ENCODE peak calls at places on chromosomes 2 and 18, in nine cellular contexts. N, J, D, R, W, E, A, T and L are unnamed samples.

GRCh38 chr2:141714486-141714885 is 416.3 kb downstream of the LRP1B start:
- DNase-seq in N (no peak), J (no peak), D (no peak), R (no peak), W (no peak), E (no peak), A (no peak), T (no peak), L (no peak)

GRCh38 chr2:60555794-60556161 is 2.3 kb upstream of the BCL11A start:
- DNase-seq in N (peak), J (peak), D (no peak), R (no peak), W (no peak), E (no peak), A (peak), T (no peak), L (no peak)

GRCh38 chr18:31649894-31650719 is 34.3 kb downstream of the B4GALT6 start:
- DNase-seq in N (no peak), J (no peak), D (no peak), R (no peak), W (no peak), E (no peak), A (no peak), T (no peak), L (no peak)

GRCh38 chr2:216594081-216594480 is 39.1 kb upstream of the IGFBP2 start:
- DNase-seq in N (no peak), J (no peak), D (no peak), R (no peak), W (no peak), E (no peak), A (no peak), T (no peak), L (no peak)

GRCh38 chr2:25342372-25343186 is 854 bp upstream of the DNMT3A start:
- DNase-seq in N (peak), J (peak), D (peak), R (peak), W (peak), E (peak), A (peak), T (peak), L (peak)

GRCh38 chr2:70388128-70388527 is 86.3 kb upstream of the FAM136A start:
- DNase-seq in N (no peak), J (no peak), D (no peak), R (no peak), W (no peak), E (no peak), A (no peak), T (no peak), L (no peak)

GRCh38 chr18:62452280-62452824 is 70.5 kb upstream of the ZCCHC2 start:
- DNase-seq in N (no peak), J (peak), D (no peak), R (no peak), W (peak), E (no peak), A (no peak), T (no peak), L (no peak)

GRCh38 chr2:152606081-152606480 is 111.2 kb downstream of the PRPF40A start:
- DNase-seq in N (no peak), J (no peak), D (no peak), R (no peak), W (no peak), E (no peak), A (no peak), T (no peak), L (no peak)

GRCh38 chr18:49206717-49207116 is 253.7 kb downstream of the DYM start:
- DNase-seq in N (no peak), J (peak), D (no peak), R (peak), W (no peak), E (no peak), A (no peak), T (no peak), L (no peak)